ENCODE peak calls at places on chromosomes 7 and 10, in nine cellular contexts. H is lower lobe of right lung, R is right atrium auricular region, W is colonic mucosa, A is psoas muscle, T is GM23338, S is IMR-90, Q is prostate gland, D is breast epithelium. J is an unnamed sample.
A peak's percentile ranks its signal among the peaks of the same experiment; 100 is the strongest.

GRCh38 chr7:93626869-93627268 is 52.3 kb upstream of the CALCR start:
- DNase-seq in H (no peak), R (no peak), W (no peak), A (no peak), T (no peak), S (no peak), Q (no peak), D (no peak), J (no peak)

GRCh38 chr7:66409493-66409892 is 204.4 kb downstream of the TPST1 start:
- DNase-seq in H (no peak), R (no peak), W (no peak), A (no peak), T (no peak), S (no peak), Q (no peak), D (no peak), J (no peak)

GRCh38 chr7:107981466-107981865 is 21.5 kb downstream of the LAMB1 start:
- DNase-seq in H (no peak), R (no peak), W (no peak), A (no peak), T (no peak), S (no peak), Q (no peak), D (no peak), J (no peak)

GRCh38 chr10:108597031-108597430 is 1326.3 kb downstream of the XPNPEP1 start:
- DNase-seq in H (no peak), R (no peak), W (no peak), A (no peak), T (no peak), S (no peak), Q (no peak), D (no peak), J (no peak)

GRCh38 chr7:2817456-2817855 is 26.7 kb downstream of the GNA12 start:
- DNase-seq in H (no peak), R (no peak), W (no peak), A (no peak), T (no peak), S (no peak), Q (no peak), D (no peak), J (no peak)

GRCh38 chr10:62166331-62167154 is 102.1 kb downstream of the RTKN2 start:
- DNase-seq in H (no peak), R (no peak), W (no peak), A (no peak), T (no peak), S (peak; percentile 65), Q (no peak), D (no peak), J (no peak)

GRCh38 chr7:20172736-20173334 is 44.3 kb downstream of the MACC1 start:
- DNase-seq in H (peak; percentile 48), R (no peak), W (peak; percentile 52), A (no peak), T (peak; percentile 93), S (peak; percentile 40), Q (peak; percentile 38), D (no peak), J (peak; percentile 58)

GRCh38 chr7:133303931-133304330 is 51.1 kb downstream of the EXOC4 start:
- DNase-seq in H (no peak), R (no peak), W (no peak), A (no peak), T (no peak), S (no peak), Q (no peak), D (no peak), J (no peak)

GRCh38 chr7:68440870-68441269 is 1157.4 kb upstream of the AUTS2 start:
- DNase-seq in H (no peak), R (no peak), W (no peak), A (no peak), T (no peak), S (no peak), Q (no peak), D (no peak), J (no peak)

GRCh38 chr7:46170021-46170420 is 248.9 kb upstream of the IGFBP3 start:
- DNase-seq in H (no peak), R (no peak), W (no peak), A (no peak), T (no peak), S (no peak), Q (no peak), D (no peak), J (no peak)

GRCh38 chr7:154946166-154946565 is 56.8 kb downstream of the PAXIP1 start:
- DNase-seq in H (no peak), R (no peak), W (no peak), A (no peak), T (no peak), S (no peak), Q (no peak), D (no peak), J (no peak)

GRCh38 chr10:96450514-96451207 is 63.1 kb downstream of the TLL2 start:
- DNase-seq in H (no peak), R (no peak), W (peak; percentile 17), A (no peak), T (peak; percentile 93), S (no peak), Q (no peak), D (no peak), J (no peak)

GRCh38 chr7:64890761-64891666 is 12.1 kb upstream of the ZNF273 start:
- DNase-seq in H (no peak), R (no peak), W (no peak), A (no peak), T (no peak), S (no peak), Q (peak; percentile 40), D (peak; percentile 68), J (no peak)

DNA sequence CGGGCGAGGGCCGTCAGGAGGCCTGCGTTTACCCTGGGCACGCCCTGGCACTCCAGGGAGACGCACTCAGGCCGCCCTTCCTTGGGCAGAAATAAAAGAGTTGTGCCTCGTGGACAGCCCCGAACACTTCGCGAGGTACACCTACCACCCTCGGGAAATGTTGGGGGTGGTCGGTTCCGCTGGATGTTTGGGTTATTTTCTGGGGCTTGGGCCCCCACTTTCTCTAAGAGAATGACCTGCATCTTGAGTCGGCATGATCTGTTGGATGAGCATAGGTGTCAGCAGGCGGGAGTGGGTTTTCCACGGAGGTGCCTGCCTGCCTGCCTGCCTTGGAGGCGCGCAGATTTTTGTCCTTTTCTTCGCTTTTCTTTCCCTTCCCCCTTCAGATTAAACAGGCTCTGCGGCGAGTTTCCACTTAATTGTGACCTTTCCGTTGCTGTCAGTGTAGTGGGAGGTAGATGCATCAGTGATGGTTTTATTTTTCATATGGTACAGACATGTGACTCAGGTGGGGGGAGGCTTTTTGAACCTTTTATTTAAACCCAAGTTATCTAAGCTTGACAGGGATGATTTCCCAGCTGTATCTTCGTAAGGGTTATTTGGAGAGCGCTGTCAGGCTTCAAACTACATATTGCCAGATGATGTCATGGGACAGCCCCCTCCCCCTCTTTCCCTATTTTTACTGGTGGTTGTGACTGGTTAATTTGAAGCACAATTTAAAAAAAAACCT is 659 bp downstream of the HECTD2 start:
- DNase-seq in H (no peak), R (no peak), W (peak; percentile 59), A (no peak), T (no peak), S (peak; percentile 63), Q (peak; percentile 37), D (peak; percentile 32), J (no peak)
- H3K27ac ChIP-seq in H (peak overlapping the region; percentile 100), R (peak overlapping the region; percentile 99), W (peak overlapping the region; percentile 98), A (peak overlapping the region; percentile 100), T (no peak overlapping the region), S (peak overlapping the region; percentile 88), Q (peak overlapping the region; percentile 99), D (peak overlapping the region; percentile 100), J (peak overlapping the region; percentile 100)

GRCh38 chr10:72328829-72329204 is 25.9 kb downstream of the DNAJB12 start:
- DNase-seq in H (no peak), R (no peak), W (no peak), A (no peak), T (no peak), S (no peak), Q (no peak), D (no peak), J (no peak)
- H3K4me1 ChIP-seq in H (peaks cover 88% of the 10 kb centered on the region), R (peaks cover 79% of the 10 kb centered on the region), W (peaks cover 20% of the 10 kb centered on the region), A (peaks cover 54% of the 10 kb centered on the region), T (peaks cover 9% of the 10 kb centered on the region), S (peaks cover 21% of the 10 kb centered on the region), Q (peaks cover 29% of the 10 kb centered on the region), D (peaks cover 38% of the 10 kb centered on the region), J (peaks cover 75% of the 10 kb centered on the region)

GRCh38 chr7:57425969-57426628 is 23.9 kb upstream of the ZNF716 start:
- DNase-seq in H (no peak), R (no peak), W (no peak), A (no peak), T (no peak), S (no peak), Q (no peak), D (no peak), J (no peak)

GRCh38 chr7:57426629-57427003 is 23.4 kb upstream of the ZNF716 start:
- DNase-seq in H (no peak), R (no peak), W (no peak), A (no peak), T (no peak), S (no peak), Q (no peak), D (no peak), J (no peak)

GRCh38 chr7:57425239-57425944 is 24.6 kb upstream of the ZNF716 start:
- DNase-seq in H (no peak), R (no peak), W (no peak), A (no peak), T (no peak), S (no peak), Q (no peak), D (no peak), J (no peak)

GRCh38 chr7:57424515-57425238 is 25.3 kb upstream of the ZNF716 start:
- DNase-seq in H (no peak), R (no peak), W (no peak), A (no peak), T (no peak), S (no peak), Q (no peak), D (no peak), J (no peak)

GRCh38 chr7:57423768-57424167 is 26.2 kb upstream of the ZNF716 start:
- DNase-seq in H (no peak), R (no peak), W (no peak), A (no peak), T (no peak), S (no peak), Q (no peak), D (no peak), J (no peak)
- TF ChIP-seq CTCF in H (no peak), R (no peak), W (no peak), A (no peak), T (peak; percentile 21), S (no peak), Q (no peak), D (no peak), J (no peak)

DNA sequence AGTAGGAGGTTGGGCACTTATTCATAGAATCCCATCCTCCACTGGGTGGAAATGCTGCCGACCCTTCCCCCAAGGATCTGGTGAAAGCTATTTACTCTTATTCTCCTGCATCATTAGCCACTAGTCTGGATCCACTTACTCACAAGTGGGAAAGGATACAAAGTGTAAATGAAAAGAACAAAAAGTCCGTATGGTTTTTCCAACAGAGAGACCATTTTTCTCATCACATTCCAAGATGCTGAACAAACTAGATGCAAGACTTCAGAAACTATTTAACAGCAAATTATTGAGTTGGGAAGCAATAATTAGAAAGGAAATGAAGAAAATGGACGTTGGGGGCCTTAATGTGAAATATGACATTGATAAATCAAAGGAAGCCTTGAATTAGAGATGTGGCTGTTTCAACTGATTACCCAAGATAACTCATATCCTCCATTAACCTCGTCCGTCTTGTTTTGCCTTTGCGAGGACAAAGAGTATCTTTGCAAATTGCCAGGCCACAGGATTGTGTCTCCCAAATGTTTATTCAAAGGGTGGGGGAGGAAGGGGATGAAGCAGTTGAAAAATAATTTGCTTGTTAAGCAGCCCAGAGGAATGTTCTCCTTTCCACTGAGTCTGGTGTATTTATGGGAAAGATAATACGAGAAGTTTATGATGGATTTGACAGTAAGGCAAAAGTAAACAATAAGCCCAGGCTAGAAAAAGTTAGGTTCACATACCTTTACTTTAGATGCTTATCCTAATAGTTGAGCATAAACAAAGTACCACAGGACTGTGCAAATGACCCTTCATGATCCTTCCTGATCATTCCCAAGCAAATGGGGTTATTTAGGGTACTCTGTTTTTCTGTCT is 242.7 kb upstream of the GLI3 start:
- DNase-seq in H (no peak), R (no peak), W (no peak), A (no peak), T (no peak), S (no peak), Q (peak; percentile 44), D (no peak), J (no peak)
- H3K27ac ChIP-seq in H (peak overlapping the region; percentile 48), R (peak overlapping the region; percentile 35), W (no peak overlapping the region), A (no peak overlapping the region), T (no peak overlapping the region), S (no peak overlapping the region), Q (peak overlapping the region; percentile 17), D (peak overlapping the region; percentile 60), J (peak overlapping the region; percentile 47)